ENCODE peak calls at places on chromosomes 1 and 21, in seven cellular contexts. F is uterus, B is SJSA1, A is body of pancreas, V is breast epithelium, W is endodermal cell, D is heart left ventricle. P is an unnamed sample.

GRCh38 chr1:224245188-224245587 is 62.1 kb downstream of the DEGS1 start:
- DNase-seq in F (no peak), B (no peak), A (peak), V (no peak), W (no peak), D (peak), P (peak)

GRCh38 chr1:40876891-40877290 is 14.7 kb upstream of the CITED4 start:
- DNase-seq in F (no peak), B (no peak), A (no peak), V (no peak), W (no peak), D (no peak), P (no peak)

GRCh38 chr21:43331962-43332458 is 94.9 kb downstream of the SIK1 start:
- DNase-seq in F (no peak), B (peak), A (peak), V (peak), W (no peak), D (no peak), P (no peak)

GRCh38 chr1:159068877-159069276 is 7.7 kb downstream of the AIM2 start:
- DNase-seq in F (no peak), B (no peak), A (no peak), V (no peak), W (no peak), D (no peak), P (no peak)

GRCh38 chr1:95953005-95953404 is 719.0 kb downstream of the RWDD3 start:
- DNase-seq in F (no peak), B (no peak), A (peak), V (no peak), W (peak), D (no peak), P (no peak)

GRCh38 chr1:96710708-96711477 is 10.7 kb upstream of the PTBP2 start:
- DNase-seq in F (no peak), B (no peak), A (no peak), V (no peak), W (no peak), D (no peak), P (no peak)

GRCh38 chr1:32014199-32014936 is 700 bp downstream of the KHDRBS1 start:
- DNase-seq in F (peak), B (peak), A (peak), V (peak), W (peak), D (peak), P (peak)

GRCh38 chr1:202807926-202808757 is at the start of gene KDM5B:
- DNase-seq in F (peak), B (peak), A (peak), V (peak), W (peak), D (peak), P (peak)

GRCh38 chr1:99447716-99448115 is 183.4 kb downstream of the PLPPR4 start:
- DNase-seq in F (no peak), B (no peak), A (no peak), V (no peak), W (no peak), D (no peak), P (no peak)

GRCh38 chr21:36579898-36580297 is 100.0 kb upstream of the CLDN14 start:
- DNase-seq in F (no peak), B (no peak), A (no peak), V (no peak), W (no peak), D (no peak), P (no peak)

GRCh38 chr1:38598118-38598517 is 261.5 kb downstream of the RRAGC start:
- DNase-seq in F (no peak), B (no peak), A (no peak), V (no peak), W (no peak), D (no peak), P (no peak)

GRCh38 chr1:201450721-201451291 is 18.2 kb downstream of the PHLDA3 start:
- DNase-seq in F (peak), B (peak), A (peak), V (no peak), W (peak), D (peak), P (peak)

GRCh38 chr1:24878775-24879742 is 51.0 kb downstream of the RUNX3 start:
- DNase-seq in F (no peak), B (peak), A (no peak), V (no peak), W (no peak), D (no peak), P (no peak)

GRCh38 chr21:45920824-45921600 is 60.6 kb upstream of the COL6A1 start:
- DNase-seq in F (no peak), B (no peak), A (no peak), V (no peak), W (no peak), D (no peak), P (no peak)

GRCh38 chr1:147771216-147772125 is 11.1 kb upstream of the GJA5 start:
- DNase-seq in F (peak), B (no peak), A (no peak), V (no peak), W (no peak), D (peak), P (no peak)

GRCh38 chr1:202351725-202352124 is 3.2 kb downstream of the PPP1R12B start:
- DNase-seq in F (no peak), B (no peak), A (no peak), V (no peak), W (no peak), D (no peak), P (no peak)

GRCh38 chr1:183033205-183033604 is 10.0 kb downstream of the LAMC1 start:
- DNase-seq in F (no peak), B (no peak), A (no peak), V (no peak), W (no peak), D (no peak), P (no peak)

GRCh38 chr1:34918609-34919561 is 10.6 kb downstream of the DLGAP3 start:
- DNase-seq in F (no peak), B (no peak), A (no peak), V (no peak), W (peak), D (no peak), P (peak)

GRCh38 chr1:1430114-1430982 is 5.1 kb upstream of the VWA1 start:
- DNase-seq in F (peak), B (no peak), A (peak), V (peak), W (peak), D (peak), P (no peak)

GRCh38 chr1:234393190-234393589 is 19.9 kb downstream of the COA6 start:
- DNase-seq in F (no peak), B (no peak), A (no peak), V (no peak), W (no peak), D (no peak), P (no peak)

GRCh38 chr1:182262425-182262824 is 129.2 kb downstream of the GLUL start:
- DNase-seq in F (no peak), B (no peak), A (no peak), V (no peak), W (no peak), D (no peak), P (no peak)

GRCh38 chr1:1325288-1326074 is 879 bp downstream of the CPTP start:
- DNase-seq in F (no peak), B (no peak), A (peak), V (peak), W (no peak), D (peak), P (no peak)

GRCh38 chr1:18974005-18974404 is 17.5 kb upstream of the IFFO2 start:
- DNase-seq in F (no peak), B (no peak), A (no peak), V (no peak), W (no peak), D (no peak), P (no peak)

GRCh38 chr1:44644806-44645205 is 29.5 kb downstream of the TMEM53 start:
- DNase-seq in F (no peak), B (no peak), A (no peak), V (no peak), W (no peak), D (no peak), P (no peak)
- H3K4me3 ChIP-seq in F (no peak), B (no peak), A (no peak), V (no peak), W (no peak), D (no peak), P (no peak)

GRCh38 chr1:162367073-162367472 is 9.6 kb downstream of the SPATA46 start:
- DNase-seq in F (peak), B (no peak), A (no peak), V (no peak), W (no peak), D (no peak), P (no peak)
- H3K4me3 ChIP-seq in F (no peak), B (no peak), A (no peak), V (peak), W (no peak), D (peak), P (no peak)

DNA sequence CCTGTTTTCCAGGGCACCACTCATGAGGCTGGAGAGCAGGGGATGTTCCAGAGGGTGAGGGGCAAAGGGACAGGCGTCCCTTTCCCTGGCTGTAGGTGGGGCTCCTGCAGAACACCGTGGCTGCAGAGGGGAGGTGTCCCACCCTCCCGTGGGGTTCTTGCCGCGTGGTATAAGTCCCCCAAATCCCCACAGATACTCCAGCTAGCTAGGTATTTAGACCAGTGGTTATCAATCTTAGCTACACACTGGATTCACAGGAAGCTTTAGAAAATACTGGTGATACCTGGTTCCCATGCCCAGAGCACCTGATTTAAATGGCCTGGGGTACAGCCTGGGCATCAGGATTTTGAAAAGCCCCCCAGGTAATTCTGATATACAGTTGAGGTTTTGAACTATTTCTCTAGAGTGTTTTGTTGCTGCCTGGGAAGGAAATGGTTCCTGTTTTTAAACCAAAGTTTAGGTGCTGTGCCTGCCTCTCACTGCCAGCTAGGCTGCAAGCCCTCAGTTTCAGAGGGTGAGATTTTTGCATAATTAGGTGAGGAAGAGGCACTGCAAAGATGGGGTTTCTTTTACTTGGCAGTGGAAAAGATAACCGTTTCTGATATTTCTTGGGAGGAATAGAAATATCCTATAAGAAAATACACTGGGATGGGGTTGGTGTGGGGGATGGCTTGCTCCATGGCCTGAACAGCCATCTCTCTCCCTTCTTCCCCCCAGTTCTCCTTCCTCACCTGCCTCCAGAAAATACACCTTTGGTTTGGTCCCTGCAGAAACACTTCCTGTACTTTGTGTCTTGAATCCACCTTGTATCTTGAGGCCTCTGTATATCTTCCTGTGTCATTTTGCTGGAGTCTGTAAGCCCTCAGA is 51.7 kb downstream of the RASSF5 start:
- DNase-seq in F (no peak), B (no peak), A (no peak), V (no peak), W (no peak), D (no peak), P (no peak)
- H3K4me3 ChIP-seq in F (no peak), B (no peak), A (no peak), V (no peak), W (no peak), D (no peak), P (peak)

GRCh38 chr1:54711536-54711935 is 4.1 kb upstream of the TTC4 start:
- DNase-seq in F (no peak), B (no peak), A (no peak), V (no peak), W (no peak), D (no peak), P (no peak)

GRCh38 chr1:54714881-54715492 is 674 bp upstream of the TTC4 start:
- DNase-seq in F (no peak), B (no peak), A (no peak), V (no peak), W (no peak), D (no peak), P (no peak)

GRCh38 chr1:54715493-54716298 is at the start of gene TTC4:
- DNase-seq in F (peak), B (peak), A (peak), V (peak), W (peak), D (peak), P (peak)

GRCh38 chr1:54721719-54722118 is 6.1 kb downstream of the TTC4 start:
- DNase-seq in F (no peak), B (no peak), A (no peak), V (no peak), W (no peak), D (no peak), P (no peak)

DNA sequence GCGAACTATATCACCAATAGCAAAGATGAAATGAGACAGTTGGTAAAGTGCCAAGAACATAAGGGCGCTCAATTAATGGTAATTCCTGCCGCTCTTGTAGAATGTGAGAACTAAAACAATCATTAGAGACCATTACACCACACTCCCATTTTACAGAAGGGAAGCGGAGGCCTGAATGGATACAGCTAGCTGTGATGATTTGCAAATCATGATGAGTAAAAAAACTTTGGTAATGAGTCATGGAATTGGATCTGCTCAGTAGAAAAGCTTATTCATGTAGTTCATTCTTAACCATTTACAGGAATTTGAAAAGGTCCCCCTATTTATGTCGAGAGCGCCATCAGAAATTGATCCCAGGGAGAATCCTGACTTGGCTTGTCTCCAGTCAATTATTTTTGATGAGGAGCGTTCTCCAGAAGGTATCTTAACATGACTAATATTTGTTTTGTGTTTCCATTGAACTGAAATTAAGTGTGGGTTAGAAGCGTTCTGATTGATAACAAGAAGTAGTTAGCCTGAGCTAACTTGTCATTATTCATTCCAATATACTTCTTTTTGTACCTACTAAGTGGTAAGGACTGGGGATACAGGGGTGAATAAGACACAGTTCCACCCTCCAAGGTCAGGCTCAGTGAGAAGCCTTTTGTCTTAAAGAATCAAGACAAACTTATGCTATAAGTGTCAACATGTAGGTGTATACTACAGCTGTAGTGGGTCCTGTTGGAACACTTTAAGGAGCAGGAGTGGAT is 812 bp downstream of the TTC4 start:
- DNase-seq in F (no peak), B (no peak), A (no peak), V (no peak), W (no peak), D (no peak), P (no peak)
- H3K4me3 ChIP-seq in F (peak), B (peak), A (peak), V (peak), W (peak), D (peak), P (peak)

GRCh38 chr1:172815740-172816139 is 156.8 kb downstream of the FASLG start:
- DNase-seq in F (no peak), B (no peak), A (no peak), V (no peak), W (no peak), D (no peak), P (no peak)

GRCh38 chr1:172823534-172823933 is 164.6 kb downstream of the FASLG start:
- DNase-seq in F (no peak), B (no peak), A (no peak), V (no peak), W (no peak), D (peak), P (no peak)

GRCh38 chr1:172821609-172822274 is 162.8 kb downstream of the FASLG start:
- DNase-seq in F (no peak), B (no peak), A (no peak), V (no peak), W (no peak), D (no peak), P (no peak)

GRCh38 chr1:172820759-172821158 is 161.9 kb downstream of the FASLG start:
- DNase-seq in F (no peak), B (no peak), A (no peak), V (no peak), W (no peak), D (no peak), P (no peak)

DNA sequence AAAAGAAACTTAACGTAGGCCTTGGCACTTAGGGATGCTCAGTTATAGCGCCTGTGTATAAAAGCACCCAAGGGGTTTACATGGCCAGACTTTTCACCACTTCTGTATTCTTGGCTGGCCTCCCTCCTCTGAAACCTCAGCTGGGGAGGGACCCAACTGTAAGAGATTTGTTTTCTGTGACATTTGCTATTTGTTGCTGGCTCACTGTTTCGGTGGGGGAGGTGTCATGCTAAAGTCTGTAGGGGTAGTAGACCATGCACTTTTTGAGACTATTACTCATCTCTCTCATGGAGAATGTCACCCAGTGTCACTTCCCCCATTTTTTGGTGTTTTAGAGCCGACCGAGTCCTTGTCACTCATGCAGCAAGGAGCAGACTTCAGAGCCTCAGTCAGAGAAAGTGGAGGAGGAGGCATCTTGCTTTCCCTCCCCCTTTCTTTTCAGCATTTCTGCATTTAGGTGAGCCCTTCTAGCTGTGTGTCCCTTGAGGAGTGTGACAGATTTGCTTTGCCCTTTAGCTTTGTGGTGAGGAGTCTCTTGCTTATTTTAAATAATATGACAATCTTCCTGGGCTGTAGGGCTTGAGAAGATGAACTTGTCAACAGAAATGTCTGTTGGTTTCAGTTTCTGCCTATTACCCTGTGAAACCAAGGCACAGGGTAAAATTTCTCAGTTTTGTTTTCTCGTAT is 160.1 kb downstream of the FASLG start:
- DNase-seq in F (no peak), B (no peak), A (no peak), V (no peak), W (no peak), D (no peak), P (peak)
- H3K4me3 ChIP-seq in F (no peak), B (no peak), A (no peak), V (no peak), W (no peak), D (no peak), P (no peak)

DNA sequence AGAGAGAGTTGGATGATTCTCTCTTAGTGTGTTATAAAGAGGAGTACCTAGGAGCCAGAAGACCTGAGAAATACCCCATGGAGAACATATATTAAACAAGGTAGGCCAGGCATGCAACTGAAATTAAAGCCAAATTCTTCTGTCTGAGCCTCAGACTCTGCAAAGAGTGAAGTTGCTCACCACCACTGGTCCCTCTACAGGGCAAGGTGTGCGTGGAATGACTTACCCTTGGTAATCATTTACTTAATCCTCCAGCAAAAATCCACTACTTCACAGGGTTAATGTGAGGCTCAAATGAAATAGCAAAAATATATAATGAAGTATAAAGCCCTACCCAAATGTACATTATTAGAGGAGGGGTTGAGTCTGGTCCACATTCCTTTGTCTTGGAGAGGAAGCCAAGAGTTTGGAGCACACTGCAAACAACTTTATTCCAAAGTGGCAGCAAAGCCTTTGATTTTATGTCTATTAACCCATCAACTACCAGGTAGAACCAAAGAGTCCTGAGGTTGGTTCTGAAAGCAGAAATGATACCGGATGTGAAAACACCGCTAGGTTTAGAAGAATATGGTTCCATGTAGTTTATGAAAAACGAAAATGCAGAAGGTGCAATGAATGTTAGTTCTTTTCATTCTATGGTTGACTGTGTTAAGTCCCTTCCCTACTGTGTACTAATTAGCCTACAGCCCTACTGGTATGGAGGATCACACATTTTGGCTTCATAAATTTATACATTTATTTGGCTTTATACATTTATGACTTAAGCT is 8.5 kb downstream of the SSR2 start:
- DNase-seq in F (no peak), B (no peak), A (no peak), V (no peak), W (no peak), D (no peak), P (peak)
- H3K4me3 ChIP-seq in F (no peak), B (no peak), A (no peak), V (no peak), W (no peak), D (no peak), P (no peak)